ENCODE peak calls at places on chromosome 6, in six cellular contexts. O is HFFc6; Q is anterior cingulate cortex; N is pulmonary artery endothelial cell; J is activated CD4-positive, alpha-beta T cell treated with anti-CD3 and anti-CD28 coated beads for 24 hours; Y is HEK293T. Z is an unnamed sample.

GRCh38 chr6:43013020-43013842 is 515 bp downstream of the MEA1 start:
- DNase-seq in Y (no peak), O (peak), N (no peak), Q (no peak), J (no peak), Z (no peak)

GRCh38 chr6:6246539-6246938 is 73.9 kb downstream of the F13A1 start:
- DNase-seq in N (no peak), Q (no peak), O (no peak), J (no peak), Y (no peak), Z (peak)

GRCh38 chr6:167910007-167910406 is 83.3 kb downstream of the AFDN start:
- DNase-seq in Q (no peak), N (no peak), J (no peak), Y (no peak), O (no peak), Z (no peak)

GRCh38 chr6:37024665-37025337 is 19.3 kb downstream of the FGD2 start:
- DNase-seq in O (peak), Y (no peak), J (peak), Q (no peak), N (no peak), Z (no peak)

GRCh38 chr6:135731116-135731515 is 120.4 kb upstream of the PDE7B start:
- DNase-seq in N (no peak), Y (no peak), O (no peak), Q (no peak), J (no peak), Z (no peak)

GRCh38 chr6:119312875-119313338 is 36.7 kb downstream of the MAN1A1 start:
- DNase-seq in Y (no peak), J (no peak), Q (no peak), O (no peak), N (no peak), Z (no peak)

GRCh38 chr6:169884158-169884557 is 132.7 kb downstream of the ERMARD start:
- DNase-seq in Q (no peak), O (no peak), J (no peak), Y (no peak), N (no peak), Z (no peak)

GRCh38 chr6:129475477-129476247 is 234.3 kb downstream of the ARHGAP18 start:
- DNase-seq in J (no peak), Y (peak), Q (no peak), O (no peak), N (no peak), Z (no peak)

GRCh38 chr6:110233769-110234374 is 53.6 kb downstream of the CDC40 start:
- DNase-seq in Q (no peak), O (no peak), J (no peak), Y (no peak), N (no peak), Z (peak)

GRCh38 chr6:166597711-166598440 is 11.4 kb upstream of the RAMACL start:
- DNase-seq in Q (peak), J (no peak), Y (no peak), O (no peak), N (no peak), Z (no peak)

GRCh38 chr6:14317616-14318015 is 200.0 kb downstream of the CD83 start:
- DNase-seq in Q (no peak), Y (no peak), J (no peak), N (no peak), O (no peak), Z (no peak)

GRCh38 chr6:97437087-97437486 is 154.1 kb upstream of the MMS22L start:
- DNase-seq in Q (peak), J (no peak), O (peak), N (no peak), Y (peak), Z (no peak)

GRCh38 chr6:167401525-167402194 is 76.8 kb downstream of the TTLL2 start:
- DNase-seq in Q (no peak), J (no peak), N (no peak), Y (no peak), O (no peak), Z (no peak)

GRCh38 chr6:15519681-15520080 is 143.1 kb downstream of the DTNBP1 start:
- DNase-seq in O (no peak), Q (no peak), N (no peak), J (no peak), Y (no peak), Z (no peak)

GRCh38 chr6:110939429-110939828 is 19.1 kb upstream of the GTF3C6 start:
- DNase-seq in Y (no peak), J (no peak), N (peak), Q (no peak), O (no peak), Z (no peak)

GRCh38 chr6:1436334-1437306 is 47.2 kb downstream of the FOXF2 start:
- DNase-seq in J (peak), N (no peak), O (peak), Y (peak), Q (peak), Z (peak)

GRCh38 chr6:33507261-33507660 is 52.9 kb downstream of the ZBTB9 start:
- DNase-seq in Q (no peak), J (no peak), N (no peak), O (no peak), Y (no peak), Z (no peak)

GRCh38 chr6:51299649-51300380 is 481.1 kb downstream of the TFAP2B start:
- DNase-seq in O (no peak), J (no peak), Q (no peak), Y (no peak), N (no peak), Z (no peak)

GRCh38 chr6:26349964-26350857 is 14.8 kb upstream of the BTN3A2 start:
- DNase-seq in J (no peak), Y (no peak), O (no peak), N (no peak), Q (no peak), Z (no peak)

GRCh38 chr6:75205776-75206334 is at the start of gene COL12A1:
- DNase-seq in N (no peak), Q (no peak), J (no peak), Y (peak), O (peak), Z (no peak)

GRCh38 chr6:131745476-131745875 is 34.7 kb upstream of the CTAGE9 start:
- DNase-seq in O (no peak), Y (no peak), N (no peak), Q (no peak), J (no peak), Z (no peak)

GRCh38 chr6:128731249-128732165 is 151.4 kb upstream of the LAMA2 start:
- DNase-seq in J (no peak), Y (peak), Q (peak), O (peak), N (peak), Z (peak)

GRCh38 chr6:131954775-131955107 is 3.6 kb upstream of the CCN2 start:
- DNase-seq in N (peak), O (peak), Q (no peak), Y (peak), J (no peak), Z (no peak)

GRCh38 chr6:129844118-129844891 is 16.8 kb downstream of the TMEM244 start:
- DNase-seq in J (no peak), Q (no peak), O (peak), N (peak), Y (peak), Z (no peak)

GRCh38 chr6:93806409-93807270 is 387.3 kb upstream of the EPHA7 start:
- DNase-seq in J (no peak), N (no peak), O (no peak), Q (no peak), Y (no peak), Z (no peak)

GRCh38 chr6:47169785-47170685 is 127.9 kb upstream of the ADGRF1 start:
- DNase-seq in Y (no peak), O (peak), Q (no peak), J (no peak), N (no peak), Z (no peak)

Z was measured in GM12865.